ENCODE peak calls at places on chromosomes 6 and 20, in ten cellular contexts. I is cardiac muscle cell, P is uterus, J is lower lobe of right lung, A is suprapubic skin, W is transverse colon, H is colonic mucosa, G is body of pancreas, E is dorsolateral prefrontal cortex, C is psoas muscle. V is an unnamed sample.

GRCh38 chr6:5866547-5867051 is 140.1 kb downstream of the NRN1 start:
- DNase-seq in I (peak; percentile 5), P (no peak), J (no peak), A (no peak), W (no peak), H (no peak), G (no peak), E (no peak), C (no peak), V (peak; percentile 42)

GRCh38 chr20:32742322-32743236 is 688 bp downstream of the COMMD7 start:
- DNase-seq in I (no peak), P (no peak), J (no peak), A (no peak), W (no peak), H (peak; percentile 19), G (no peak), E (no peak), C (no peak), V (no peak)

GRCh38 chr6:168415993-168416530 is 24.9 kb upstream of the SMOC2 start:
- DNase-seq in I (no peak), P (no peak), J (no peak), A (peak; percentile 74), W (no peak), H (no peak), G (no peak), E (no peak), C (no peak), V (no peak)

GRCh38 chr6:23329091-23329490 is 759.7 kb downstream of the HDGFL1 start:
- DNase-seq in I (no peak), P (no peak), J (no peak), A (no peak), W (no peak), H (no peak), G (no peak), E (no peak), C (no peak), V (no peak)

GRCh38 chr6:146339716-146340115 is 203.9 kb upstream of the RAB32 start:
- DNase-seq in I (peak; percentile 13), P (no peak), J (no peak), A (no peak), W (no peak), H (no peak), G (no peak), E (no peak), C (no peak), V (no peak)

GRCh38 chr6:105178110-105178509 is 1.7 kb downstream of the POPDC3 start:
- DNase-seq in I (peak; percentile 68), P (no peak), J (no peak), A (no peak), W (no peak), H (no peak), G (no peak), E (no peak), C (no peak), V (no peak)

GRCh38 chr20:48286571-48287551 is 501.6 kb upstream of the SULF2 start:
- DNase-seq in I (peak; percentile 48), P (peak; percentile 36), J (no peak), A (no peak), W (no peak), H (no peak), G (no peak), E (no peak), C (no peak), V (no peak)

GRCh38 chr6:31901415-31901952 is 402 bp downstream of the ZBTB12 start:
- DNase-seq in I (peak; percentile 66), P (peak; percentile 76), J (peak; percentile 75), A (no peak), W (peak; percentile 68), H (peak; percentile 72), G (peak; percentile 75), E (peak; percentile 34), C (peak; percentile 82), V (peak; percentile 71)

GRCh38 chr20:48126227-48126740 is 341.0 kb upstream of the SULF2 start:
- DNase-seq in I (no peak), P (no peak), J (no peak), A (no peak), W (no peak), H (no peak), G (no peak), E (no peak), C (no peak), V (no peak)

GRCh38 chr20:6870559-6870958 is 103.1 kb downstream of the BMP2 start:
- DNase-seq in I (no peak), P (no peak), J (no peak), A (no peak), W (no peak), H (no peak), G (peak; percentile 45), E (no peak), C (no peak), V (no peak)

DNA sequence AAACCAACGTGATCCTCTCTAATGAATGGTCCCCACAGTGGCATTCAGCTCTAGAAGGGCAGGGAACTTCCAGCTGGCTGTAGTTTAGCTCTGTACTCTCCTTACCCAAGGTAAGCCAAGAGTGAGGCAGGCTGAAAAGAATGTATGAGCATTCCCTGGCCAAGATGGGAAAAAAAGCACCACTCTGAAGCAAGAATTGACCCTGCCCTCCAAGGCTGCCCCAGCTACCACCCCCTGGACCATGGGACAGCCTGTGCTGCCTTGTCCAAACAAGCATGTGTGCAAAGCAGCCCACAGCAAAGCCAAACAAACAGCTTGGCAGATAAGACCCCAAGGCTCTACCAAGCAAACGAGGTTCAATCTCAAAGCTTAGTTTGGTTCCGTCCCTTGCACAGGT is 73.9 kb downstream of the GFOD1 start:
- DNase-seq in I (peak; percentile 76), P (no peak), J (no peak), A (peak; percentile 70), W (no peak), H (no peak), G (peak; percentile 74), E (no peak), C (peak; percentile 56), V (no peak)
- H3K27ac ChIP-seq in I (no peak overlapping the region), P (no peak overlapping the region), J (peak overlapping the region; percentile 26), A (no peak overlapping the region), W (peak overlapping the region; percentile 52), H (no peak overlapping the region), G (no peak overlapping the region), E (peak overlapping the region; percentile 79), C (peak overlapping the region; percentile 77), V (no peak overlapping the region)

DNA sequence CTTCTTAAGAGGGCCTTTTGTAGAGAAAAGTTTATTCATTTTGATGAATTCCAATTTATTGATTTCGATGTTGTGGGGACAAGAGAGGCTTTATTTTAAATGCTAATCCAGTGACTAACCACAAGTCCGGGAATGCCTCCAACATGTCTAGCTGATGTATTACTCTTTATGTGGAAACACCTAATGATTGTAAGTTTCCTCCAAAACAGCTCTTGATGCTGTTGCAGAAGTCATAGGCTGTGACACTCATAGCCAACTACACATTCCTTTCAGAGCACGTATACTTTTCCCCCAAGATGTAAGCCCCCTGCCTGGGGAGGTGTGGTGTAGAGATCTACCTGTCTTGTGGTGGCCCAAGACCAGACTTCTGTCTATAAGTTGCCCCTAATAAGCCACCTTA is 61.3 kb upstream of the RNF24 start:
- DNase-seq in I (peak; percentile 85), P (peak; percentile 46), J (no peak), A (no peak), W (no peak), H (no peak), G (peak; percentile 67), E (no peak), C (no peak), V (no peak)
- H3K27ac ChIP-seq in I (no peak overlapping the region), P (peak overlapping the region; percentile 33), J (no peak overlapping the region), A (no peak overlapping the region), W (no peak overlapping the region), H (no peak overlapping the region), G (no peak overlapping the region), E (no peak overlapping the region), C (no peak overlapping the region), V (no peak overlapping the region)

DNA sequence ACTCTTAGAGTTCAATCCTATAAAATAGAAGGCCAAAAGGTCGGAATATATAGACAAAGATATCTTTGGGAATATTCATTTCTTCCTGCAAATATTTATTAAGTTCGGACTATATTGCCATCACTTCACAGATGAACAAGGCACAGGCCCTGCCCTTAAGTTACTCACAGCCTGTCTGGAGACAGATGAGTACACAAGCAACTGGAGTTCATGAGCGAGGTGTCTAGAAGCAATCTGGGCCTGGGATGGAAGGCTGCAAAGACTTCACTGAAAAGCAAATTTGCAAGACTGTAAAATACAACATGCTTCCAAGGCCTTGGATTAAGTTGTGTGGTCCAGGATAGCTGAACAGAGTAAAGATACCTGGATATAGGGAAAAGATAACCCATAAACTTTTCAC is 56.7 kb upstream of the CEP85L start:
- DNase-seq in I (peak; percentile 36), P (no peak), J (no peak), A (no peak), W (no peak), H (no peak), G (no peak), E (no peak), C (no peak), V (no peak)
- H3K27ac ChIP-seq in I (peak overlapping the region; percentile 90), P (peak overlapping the region; percentile 80), J (peak overlapping the region; percentile 70), A (no peak overlapping the region), W (peak overlapping the region; percentile 20), H (no peak overlapping the region), G (no peak overlapping the region), E (no peak overlapping the region), C (peak overlapping the region; percentile 89), V (peak overlapping the region; percentile 76)

GRCh38 chr20:53960586-53961386 is 109.6 kb downstream of the BCAS1 start:
- DNase-seq in I (no peak), P (no peak), J (no peak), A (no peak), W (no peak), H (no peak), G (no peak), E (no peak), C (no peak), V (no peak)

GRCh38 chr20:53961527-53961926 is 108.9 kb downstream of the BCAS1 start:
- DNase-seq in I (no peak), P (no peak), J (no peak), A (no peak), W (no peak), H (no peak), G (no peak), E (no peak), C (no peak), V (no peak)

GRCh38 chr20:53962388-53962787 is 108.0 kb downstream of the BCAS1 start:
- DNase-seq in I (no peak), P (no peak), J (no peak), A (no peak), W (no peak), H (no peak), G (no peak), E (no peak), C (no peak), V (no peak)

GRCh38 chr20:53958240-53958639 is 112.2 kb downstream of the BCAS1 start:
- DNase-seq in I (no peak), P (no peak), J (no peak), A (no peak), W (no peak), H (no peak), G (no peak), E (no peak), C (no peak), V (no peak)

DNA sequence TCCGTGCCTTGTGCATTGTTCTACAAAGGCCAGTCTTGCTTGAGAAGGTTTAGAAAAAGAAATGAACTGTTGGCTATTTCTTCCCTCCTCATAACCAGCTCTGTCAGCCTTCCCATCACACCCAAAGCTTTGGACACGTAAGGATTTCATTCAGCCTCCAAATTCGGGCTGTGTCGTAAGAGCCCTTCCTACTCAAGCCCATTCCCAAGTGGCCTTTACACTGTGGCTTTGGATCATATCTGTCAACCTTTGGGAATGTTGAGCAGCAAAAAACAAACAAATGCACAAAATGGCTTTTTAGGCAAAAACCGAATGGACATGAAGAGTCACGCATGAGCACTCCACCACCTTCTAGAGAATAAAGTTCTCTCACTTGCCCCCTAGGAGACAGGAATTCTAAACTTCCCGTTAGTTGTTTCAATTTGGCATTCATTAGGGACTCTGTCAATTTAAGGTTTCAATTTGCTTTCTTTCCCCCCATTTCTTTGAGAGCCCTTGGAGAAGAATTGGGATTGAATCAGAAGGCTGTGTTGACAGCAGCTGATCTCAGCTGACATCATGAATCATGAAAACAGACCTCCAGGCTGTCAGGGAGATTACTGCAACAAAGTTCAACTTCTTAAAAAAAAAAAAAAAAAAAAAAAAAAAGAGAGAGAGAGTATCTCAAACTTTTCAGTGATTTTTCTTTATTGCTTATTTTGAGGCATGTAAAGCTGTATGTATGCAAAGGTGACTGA is 110.4 kb downstream of the BCAS1 start:
- DNase-seq in I (peak; percentile 50), P (peak; percentile 31), J (no peak), A (no peak), W (no peak), H (no peak), G (no peak), E (no peak), C (no peak), V (no peak)
- H3K27ac ChIP-seq in I (no peak overlapping the region), P (peak overlapping the region; percentile 35), J (no peak overlapping the region), A (peak overlapping the region; percentile 49), W (no peak overlapping the region), H (no peak overlapping the region), G (no peak overlapping the region), E (no peak overlapping the region), C (no peak overlapping the region), V (no peak overlapping the region)